ENCODE peak calls at places on chromosomes 6 and 20, in nine cellular contexts. One of them, this sample, is unnamed.

GRCh38 chr20:3563548-3564177 is 92.8 kb downstream of the ATRN start:
- DNase-seq in sigmoid colon: no peak
- DNase-seq in IMR-90: peak
- DNase-seq in AG09319: peak
- DNase-seq in fibroblast of pulmonary artery: peak
- DNase-seq in lower leg skin: no peak
- DNase-seq in A549: peak
- DNase-seq in GM20000: peak
- DNase-seq in GM06990: no peak
- DNase-seq in this sample: peak

GRCh38 chr6:152946484-152946883 is 36.4 kb downstream of the FBXO5 start:
- DNase-seq in sigmoid colon: no peak
- DNase-seq in IMR-90: no peak
- DNase-seq in AG09319: no peak
- DNase-seq in fibroblast of pulmonary artery: no peak
- DNase-seq in lower leg skin: no peak
- DNase-seq in A549: no peak
- DNase-seq in GM20000: no peak
- DNase-seq in GM06990: no peak
- DNase-seq in this sample: no peak

GRCh38 chr20:51447097-51447764 is 95.3 kb downstream of the NFATC2 start:
- DNase-seq in sigmoid colon: peak
- DNase-seq in IMR-90: peak
- DNase-seq in AG09319: peak
- DNase-seq in fibroblast of pulmonary artery: peak
- DNase-seq in lower leg skin: peak
- DNase-seq in A549: peak
- DNase-seq in GM20000: no peak
- DNase-seq in GM06990: no peak
- DNase-seq in this sample: no peak

GRCh38 chr20:24589845-24590192 is 120.4 kb downstream of the SYNDIG1 start:
- DNase-seq in sigmoid colon: no peak
- DNase-seq in IMR-90: no peak
- DNase-seq in AG09319: no peak
- DNase-seq in fibroblast of pulmonary artery: no peak
- DNase-seq in lower leg skin: no peak
- DNase-seq in A549: no peak
- DNase-seq in GM20000: no peak
- DNase-seq in GM06990: no peak
- DNase-seq in this sample: no peak

GRCh38 chr20:22333885-22334545 is 250.4 kb downstream of the FOXA2 start:
- DNase-seq in sigmoid colon: no peak
- DNase-seq in IMR-90: peak
- DNase-seq in AG09319: no peak
- DNase-seq in fibroblast of pulmonary artery: peak
- DNase-seq in lower leg skin: no peak
- DNase-seq in A549: peak
- DNase-seq in GM20000: peak
- DNase-seq in GM06990: no peak
- DNase-seq in this sample: peak

GRCh38 chr6:76615395-76615794 is 542.9 kb upstream of the IMPG1 start:
- DNase-seq in sigmoid colon: no peak
- DNase-seq in IMR-90: no peak
- DNase-seq in AG09319: no peak
- DNase-seq in fibroblast of pulmonary artery: no peak
- DNase-seq in lower leg skin: no peak
- DNase-seq in A549: no peak
- DNase-seq in GM20000: no peak
- DNase-seq in GM06990: no peak
- DNase-seq in this sample: no peak

GRCh38 chr6:54014440-54014839 is 96.8 kb upstream of the MLIP start:
- DNase-seq in sigmoid colon: no peak
- DNase-seq in IMR-90: no peak
- DNase-seq in AG09319: no peak
- DNase-seq in fibroblast of pulmonary artery: no peak
- DNase-seq in lower leg skin: no peak
- DNase-seq in A549: no peak
- DNase-seq in GM20000: no peak
- DNase-seq in GM06990: no peak
- DNase-seq in this sample: no peak

GRCh38 chr6:40176117-40176516 is 241.9 kb upstream of the MOCS1 start:
- DNase-seq in sigmoid colon: no peak
- DNase-seq in IMR-90: no peak
- DNase-seq in AG09319: no peak
- DNase-seq in fibroblast of pulmonary artery: no peak
- DNase-seq in lower leg skin: no peak
- DNase-seq in A549: no peak
- DNase-seq in GM20000: no peak
- DNase-seq in GM06990: no peak
- DNase-seq in this sample: no peak

GRCh38 chr6:91476000-91476399 is 889.1 kb upstream of the MAP3K7 start:
- DNase-seq in sigmoid colon: no peak
- DNase-seq in IMR-90: peak
- DNase-seq in AG09319: no peak
- DNase-seq in fibroblast of pulmonary artery: peak
- DNase-seq in lower leg skin: no peak
- DNase-seq in A549: no peak
- DNase-seq in GM20000: peak
- DNase-seq in GM06990: no peak
- DNase-seq in this sample: no peak

GRCh38 chr6:135006386-135006914 is 48.2 kb downstream of the HBS1L start:
- DNase-seq in sigmoid colon: no peak
- DNase-seq in IMR-90: peak
- DNase-seq in AG09319: no peak
- DNase-seq in fibroblast of pulmonary artery: peak
- DNase-seq in lower leg skin: no peak
- DNase-seq in A549: no peak
- DNase-seq in GM20000: no peak
- DNase-seq in GM06990: no peak
- DNase-seq in this sample: no peak

GRCh38 chr6:134999107-134999506 is 49.2 kb upstream of the ALDH8A1 start:
- DNase-seq in sigmoid colon: no peak
- DNase-seq in IMR-90: no peak
- DNase-seq in AG09319: no peak
- DNase-seq in fibroblast of pulmonary artery: no peak
- DNase-seq in lower leg skin: no peak
- DNase-seq in A549: no peak
- DNase-seq in GM20000: no peak
- DNase-seq in GM06990: no peak
- DNase-seq in this sample: no peak

GRCh38 chr6:135002974-135003703 is 51.5 kb downstream of the HBS1L start:
- DNase-seq in sigmoid colon: no peak
- DNase-seq in IMR-90: no peak
- DNase-seq in AG09319: no peak
- DNase-seq in fibroblast of pulmonary artery: no peak
- DNase-seq in lower leg skin: no peak
- DNase-seq in A549: no peak
- DNase-seq in GM20000: peak
- DNase-seq in GM06990: peak
- DNase-seq in this sample: no peak

GRCh38 chr6:134997133-134997841 is 47.4 kb upstream of the ALDH8A1 start:
- DNase-seq in sigmoid colon: no peak
- DNase-seq in IMR-90: no peak
- DNase-seq in AG09319: no peak
- DNase-seq in fibroblast of pulmonary artery: no peak
- DNase-seq in lower leg skin: no peak
- DNase-seq in A549: no peak
- DNase-seq in GM20000: no peak
- DNase-seq in GM06990: no peak
- DNase-seq in this sample: no peak

DNA sequence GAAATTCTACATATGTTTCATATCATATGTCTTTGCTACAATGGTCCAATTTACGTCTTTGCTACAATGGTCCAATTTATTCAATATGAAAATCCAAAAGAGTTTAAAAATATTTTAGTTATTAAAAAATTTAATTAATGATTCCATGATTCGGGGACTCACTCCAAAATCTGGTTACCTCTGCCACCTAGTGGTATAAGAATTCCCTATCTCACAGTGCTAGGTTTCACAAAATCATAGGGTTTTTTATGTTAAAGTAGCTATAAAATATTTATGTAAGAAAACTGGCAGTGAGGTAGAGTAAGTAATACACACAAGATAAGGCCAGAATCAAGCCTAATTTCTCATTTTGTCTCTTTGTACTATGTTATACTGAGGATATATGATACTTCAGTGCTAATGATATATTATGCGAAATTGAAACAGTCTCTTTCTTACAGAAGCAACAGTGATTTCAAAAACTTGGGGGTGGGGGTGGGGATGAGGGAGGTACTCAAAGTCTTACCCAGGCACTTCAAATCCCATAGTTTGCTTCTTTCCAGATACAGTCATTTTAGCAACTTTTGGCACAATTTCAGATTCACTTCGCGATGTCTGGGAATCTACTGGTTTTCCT is 52.3 kb downstream of the HBS1L start:
- DNase-seq in sigmoid colon: no peak
- DNase-seq in IMR-90: peak
- DNase-seq in AG09319: no peak
- DNase-seq in fibroblast of pulmonary artery: peak
- DNase-seq in lower leg skin: no peak
- DNase-seq in A549: peak
- DNase-seq in GM20000: peak
- DNase-seq in GM06990: peak
- DNase-seq in this sample: no peak
- TF ChIP-seq CTCF in sigmoid colon: peak
- TF ChIP-seq CTCF in IMR-90: peak
- TF ChIP-seq CTCF in AG09319: peak
- TF ChIP-seq CTCF in fibroblast of pulmonary artery: peak
- TF ChIP-seq CTCF in lower leg skin: no peak
- TF ChIP-seq CTCF in A549: peak
- TF ChIP-seq CTCF in GM20000: no peak
- TF ChIP-seq CTCF in GM06990: peak
- TF ChIP-seq CTCF in this sample: peak

GRCh38 chr6:37819177-37819801 is at the start of gene ZFAND3:
- DNase-seq in sigmoid colon: peak
- DNase-seq in IMR-90: peak
- DNase-seq in AG09319: peak
- DNase-seq in fibroblast of pulmonary artery: peak
- DNase-seq in lower leg skin: peak
- DNase-seq in A549: peak
- DNase-seq in GM20000: peak
- DNase-seq in GM06990: peak
- DNase-seq in this sample: peak

GRCh38 chr6:37818536-37819176 is 871 bp upstream of the ZFAND3 start:
- DNase-seq in sigmoid colon: peak
- DNase-seq in IMR-90: peak
- DNase-seq in AG09319: peak
- DNase-seq in fibroblast of pulmonary artery: peak
- DNase-seq in lower leg skin: peak
- DNase-seq in A549: peak
- DNase-seq in GM20000: peak
- DNase-seq in GM06990: peak
- DNase-seq in this sample: peak

GRCh38 chr6:37819802-37820712 is 530 bp downstream of the ZFAND3 start:
- DNase-seq in sigmoid colon: peak
- DNase-seq in IMR-90: peak
- DNase-seq in AG09319: no peak
- DNase-seq in fibroblast of pulmonary artery: peak
- DNase-seq in lower leg skin: peak
- DNase-seq in A549: peak
- DNase-seq in GM20000: no peak
- DNase-seq in GM06990: peak
- DNase-seq in this sample: peak

GRCh38 chr6:37814374-37814773 is 5.2 kb upstream of the ZFAND3 start:
- DNase-seq in sigmoid colon: no peak
- DNase-seq in IMR-90: no peak
- DNase-seq in AG09319: no peak
- DNase-seq in fibroblast of pulmonary artery: no peak
- DNase-seq in lower leg skin: no peak
- DNase-seq in A549: no peak
- DNase-seq in GM20000: no peak
- DNase-seq in GM06990: no peak
- DNase-seq in this sample: no peak

GRCh38 chr6:37816599-37817375 is 2.7 kb upstream of the ZFAND3 start:
- DNase-seq in sigmoid colon: no peak
- DNase-seq in IMR-90: no peak
- DNase-seq in AG09319: no peak
- DNase-seq in fibroblast of pulmonary artery: no peak
- DNase-seq in lower leg skin: no peak
- DNase-seq in A549: no peak
- DNase-seq in GM20000: no peak
- DNase-seq in GM06990: no peak
- DNase-seq in this sample: no peak
- TF ChIP-seq CTCF in sigmoid colon: no peak
- TF ChIP-seq CTCF in IMR-90: no peak
- TF ChIP-seq CTCF in AG09319: no peak
- TF ChIP-seq CTCF in fibroblast of pulmonary artery: no peak
- TF ChIP-seq CTCF in lower leg skin: no peak
- TF ChIP-seq CTCF in A549: no peak
- TF ChIP-seq CTCF in GM20000: no peak
- TF ChIP-seq CTCF in GM06990: no peak
- TF ChIP-seq CTCF in this sample: no peak

GRCh38 chr6:5031150-5031549 is 27.3 kb upstream of the RPP40 start:
- DNase-seq in sigmoid colon: no peak
- DNase-seq in IMR-90: no peak
- DNase-seq in AG09319: no peak
- DNase-seq in fibroblast of pulmonary artery: no peak
- DNase-seq in lower leg skin: no peak
- DNase-seq in A549: no peak
- DNase-seq in GM20000: no peak
- DNase-seq in GM06990: no peak
- DNase-seq in this sample: no peak

GRCh38 chr6:5034328-5034727 is 30.5 kb upstream of the RPP40 start:
- DNase-seq in sigmoid colon: no peak
- DNase-seq in IMR-90: no peak
- DNase-seq in AG09319: no peak
- DNase-seq in fibroblast of pulmonary artery: no peak
- DNase-seq in lower leg skin: no peak
- DNase-seq in A549: no peak
- DNase-seq in GM20000: no peak
- DNase-seq in GM06990: no peak
- DNase-seq in this sample: no peak

GRCh38 chr6:5034736-5035135 is 30.9 kb upstream of the RPP40 start:
- DNase-seq in sigmoid colon: no peak
- DNase-seq in IMR-90: no peak
- DNase-seq in AG09319: no peak
- DNase-seq in fibroblast of pulmonary artery: no peak
- DNase-seq in lower leg skin: no peak
- DNase-seq in A549: no peak
- DNase-seq in GM20000: no peak
- DNase-seq in GM06990: no peak
- DNase-seq in this sample: no peak

GRCh38 chr6:5030596-5031136 is 26.8 kb upstream of the RPP40 start:
- DNase-seq in sigmoid colon: peak
- DNase-seq in IMR-90: peak
- DNase-seq in AG09319: peak
- DNase-seq in fibroblast of pulmonary artery: peak
- DNase-seq in lower leg skin: peak
- DNase-seq in A549: peak
- DNase-seq in GM20000: peak
- DNase-seq in GM06990: peak
- DNase-seq in this sample: peak

GRCh38 chr6:5036309-5036708 is 32.5 kb upstream of the RPP40 start:
- DNase-seq in sigmoid colon: no peak
- DNase-seq in IMR-90: peak
- DNase-seq in AG09319: no peak
- DNase-seq in fibroblast of pulmonary artery: peak
- DNase-seq in lower leg skin: no peak
- DNase-seq in A549: peak
- DNase-seq in GM20000: no peak
- DNase-seq in GM06990: no peak
- DNase-seq in this sample: peak
- TF ChIP-seq CTCF in sigmoid colon: no peak
- TF ChIP-seq CTCF in IMR-90: no peak
- TF ChIP-seq CTCF in AG09319: no peak
- TF ChIP-seq CTCF in fibroblast of pulmonary artery: peak
- TF ChIP-seq CTCF in lower leg skin: no peak
- TF ChIP-seq CTCF in A549: no peak
- TF ChIP-seq CTCF in GM20000: no peak
- TF ChIP-seq CTCF in GM06990: no peak
- TF ChIP-seq CTCF in this sample: no peak

GRCh38 chr6:44664716-44665115 is 277.2 kb downstream of the CDC5L start:
- DNase-seq in sigmoid colon: no peak
- DNase-seq in IMR-90: peak
- DNase-seq in AG09319: no peak
- DNase-seq in fibroblast of pulmonary artery: no peak
- DNase-seq in lower leg skin: no peak
- DNase-seq in A549: no peak
- DNase-seq in GM20000: no peak
- DNase-seq in GM06990: no peak
- DNase-seq in this sample: no peak
- TF ChIP-seq CTCF in sigmoid colon: no peak
- TF ChIP-seq CTCF in IMR-90: no peak
- TF ChIP-seq CTCF in AG09319: no peak
- TF ChIP-seq CTCF in fibroblast of pulmonary artery: no peak
- TF ChIP-seq CTCF in lower leg skin: no peak
- TF ChIP-seq CTCF in A549: no peak
- TF ChIP-seq CTCF in GM20000: no peak
- TF ChIP-seq CTCF in GM06990: no peak
- TF ChIP-seq CTCF in this sample: no peak